ENCODE peak calls at places on chromosomes 3 and 15, in nine cellular contexts. M is cardiac muscle cell; U is activated CD4-positive, alpha-beta T cell treated with anti-CD3 and anti-CD28 coated beads, Interleukin-2, amount 10 ng/mL, durations not matched to agents 7 days and 5 days; I is CD4-positive, CD25-positive, alpha-beta regulatory T cell; S is NAMALWA; G is HFFc6; Y is omental fat pad; T is KG1; R is astrocyte of the hippocampus. P is an unnamed sample.

GRCh38 chr3:16849795-16850194 is 35.0 kb upstream of the PLCL2 start:
- DNase-seq in I (no peak), U (no peak), M (no peak), G (peak), S (no peak), T (no peak), R (peak), Y (no peak), P (no peak)

GRCh38 chr3:50562866-50563265 is 4.7 kb downstream of the C3orf18 start:
- DNase-seq in M (no peak), S (no peak), R (peak), G (peak), Y (no peak), T (no peak), I (no peak), U (no peak), P (no peak)

GRCh38 chr3:32372213-32372490 is 19.5 kb upstream of the CMTM7 start:
- DNase-seq in M (no peak), S (no peak), T (no peak), R (no peak), Y (no peak), U (peak), G (no peak), I (peak), P (no peak)

GRCh38 chr3:13507791-13508339 is 27.8 kb downstream of the HDAC11 start:
- DNase-seq in S (no peak), R (peak), M (no peak), G (peak), Y (no peak), I (no peak), U (no peak), T (no peak), P (no peak)

GRCh38 chr3:33317963-33318708 is 40.9 kb downstream of the FBXL2 start:
- DNase-seq in G (no peak), I (no peak), M (no peak), S (no peak), T (no peak), U (no peak), R (no peak), Y (no peak), P (no peak)

GRCh38 chr3:49867871-49868321 is 1.8 kb downstream of the CAMKV start:
- DNase-seq in M (peak), S (peak), Y (no peak), T (no peak), U (peak), R (peak), G (no peak), I (peak), P (no peak)

GRCh38 chr15:50909044-50909342 is 510 bp downstream of the AP4E1 start:
- DNase-seq in M (no peak), G (no peak), R (no peak), Y (no peak), U (no peak), T (no peak), I (no peak), S (peak), P (no peak)

GRCh38 chr3:46835059-46835458 is 28.2 kb downstream of the MYL3 start:
- DNase-seq in Y (no peak), G (no peak), M (no peak), I (no peak), U (no peak), T (no peak), S (no peak), R (no peak), P (no peak)

GRCh38 chr3:54322354-54322753 is 200.0 kb downstream of the CACNA2D3 start:
- DNase-seq in T (no peak), U (no peak), S (no peak), R (no peak), M (no peak), I (no peak), Y (no peak), G (no peak), P (no peak)

GRCh38 chr3:111236833-111237713 is 165.5 kb downstream of the NECTIN3 start:
- DNase-seq in R (peak), U (no peak), T (no peak), Y (no peak), I (no peak), S (no peak), G (peak), M (no peak), P (no peak)

GRCh38 chr3:132785292-132785691 is 63.1 kb upstream of the NPHP3 start:
- DNase-seq in U (no peak), G (peak), R (no peak), S (peak), I (peak), Y (no peak), M (no peak), T (no peak), P (no peak)

GRCh38 chr3:86792316-86792715 is 198.6 kb downstream of the VGLL3 start:
- DNase-seq in I (no peak), Y (no peak), M (no peak), R (peak), U (no peak), T (no peak), G (no peak), S (no peak), P (no peak)

GRCh38 chr3:79361748-79362378 is 405.9 kb downstream of the ROBO1 start:
- DNase-seq in R (peak), U (no peak), T (no peak), Y (no peak), G (peak), I (peak), S (peak), M (peak), P (no peak)

GRCh38 chr15:25170113-25170731 is 215.4 kb downstream of the SNRPN start:
- DNase-seq in T (no peak), S (no peak), G (no peak), M (no peak), R (no peak), Y (no peak), I (no peak), U (no peak), P (no peak)

P was measured in T-helper 9 cell.